ENCODE peak calls at places on chromosomes 3 and 15, in ten cellular contexts. S, Z, G, T, O, U, E, A, C and W are unnamed samples.
A peak's percentile ranks its signal among the peaks of the same experiment; 100 is the strongest.

GRCh38 chr3:129936757-129937156 is 37.8 kb upstream of the TRH start:
- DNase-seq in A (peak; percentile 79), U (no peak), S (peak; percentile 34), E (peak; percentile 87), O (peak; percentile 70), C (no peak), G (peak; percentile 43), T (no peak), Z (no peak), W (peak; percentile 47)

GRCh38 chr15:25508369-25509002 is 69.7 kb upstream of the UBE3A start:
- DNase-seq in S (peak; percentile 10), O (peak; percentile 55), C (peak; percentile 7), T (no peak), A (peak; percentile 72), G (peak; percentile 28), E (peak; percentile 42), U (peak; percentile 69), Z (no peak), W (peak; percentile 38)

GRCh38 chr15:90325677-90326200 is 26.3 kb upstream of the ZNF774 start:
- DNase-seq in S (no peak), A (no peak), C (no peak), G (no peak), O (no peak), U (no peak), Z (no peak), T (no peak), E (no peak), W (no peak)

GRCh38 chr3:69236808-69237707 is 114.7 kb upstream of the LMOD3 start:
- DNase-seq in O (no peak), A (no peak), E (peak; percentile 40), S (no peak), T (peak; percentile 20), U (no peak), C (no peak), Z (no peak), G (peak; percentile 36), W (peak; percentile 22)

GRCh38 chr3:80733522-80734176 is 965.9 kb upstream of the ROBO1 start:
- DNase-seq in U (no peak), C (no peak), O (peak; percentile 95), G (no peak), E (peak; percentile 92), A (peak; percentile 1), Z (peak; percentile 3), S (no peak), T (no peak), W (peak; percentile 75)

GRCh38 chr3:13452490-13453335 is 27.4 kb upstream of the HDAC11 start:
- DNase-seq in G (peak; percentile 75), C (peak; percentile 38), E (peak; percentile 84), O (peak; percentile 67), S (peak; percentile 26), Z (peak; percentile 52), U (peak; percentile 62), T (no peak), A (peak; percentile 71), W (peak; percentile 71)

GRCh38 chr3:21562225-21562624 is 188.8 kb downstream of the ZNF385D start:
- DNase-seq in C (no peak), T (no peak), G (no peak), S (no peak), A (peak; percentile 35), E (no peak), U (no peak), O (peak; percentile 14), Z (no peak), W (peak; percentile 1)

GRCh38 chr3:43647331-43648166 is 25.7 kb upstream of the ANO10 start:
- DNase-seq in T (no peak), Z (no peak), A (peak; percentile 21), U (no peak), E (peak; percentile 68), C (no peak), G (no peak), S (no peak), O (no peak), W (peak; percentile 46)

GRCh38 chr15:77864211-77865105 is 213.1 kb downstream of the TBC1D2B start:
- DNase-seq in O (no peak), S (no peak), G (peak; percentile 33), C (no peak), Z (peak; percentile 42), T (no peak), U (peak; percentile 68), E (no peak), A (no peak), W (peak; percentile 25)